ENCODE peak calls at places on chromosomes 12 and 14, in four cellular contexts. K, C, R and Y are unnamed samples.

GRCh38 chr12:7158866-7159600 is 28.9 kb downstream of the CLSTN3 start:
- DNase-seq in K (no peak), C (no peak), R (no peak), Y (no peak)

GRCh38 chr12:12523229-12523628 is 39.4 kb downstream of the DUSP16 start:
- DNase-seq in C (no peak), K (no peak), R (no peak), Y (no peak)

GRCh38 chr12:42981379-42981778 is 391.8 kb upstream of the PRICKLE1 start:
- DNase-seq in C (no peak), R (peak), K (no peak), Y (no peak)

GRCh38 chr14:99802301-99803105 is 9.3 kb downstream of the EML1 start:
- DNase-seq in K (no peak), R (no peak), C (no peak), Y (no peak)

GRCh38 chr12:39764944-39765560 is 145.4 kb upstream of the ABCD2 start:
- DNase-seq in R (peak), C (peak), K (no peak), Y (peak)

GRCh38 chr14:102965282-102965681 is 42.8 kb downstream of the AMN start:
- DNase-seq in R (no peak), C (no peak), K (no peak), Y (no peak)

GRCh38 chr12:9702239-9702638 is 30.7 kb downstream of the CLECL1 start:
- DNase-seq in K (no peak), R (no peak), C (no peak), Y (no peak)

GRCh38 chr12:13811061-13811460 is 170.3 kb downstream of the GRIN2B start:
- DNase-seq in K (no peak), R (no peak), C (no peak), Y (no peak)

GRCh38 chr12:51951843-51952722 is 584 bp downstream of the ACVR1B start:
- DNase-seq in R (no peak), K (peak), C (peak), Y (no peak)

GRCh38 chr14:74400328-74400727 is 25.7 kb downstream of the SYNDIG1L start:
- DNase-seq in R (no peak), C (no peak), K (no peak), Y (no peak)

GRCh38 chr12:67085699-67086098 is 183.5 kb upstream of the CAND1 start:
- DNase-seq in R (no peak), C (no peak), K (no peak), Y (peak)

GRCh38 chr12:127270193-127270592 is 996.8 kb upstream of the TMEM132C start:
- DNase-seq in C (no peak), K (no peak), R (peak), Y (no peak)

GRCh38 chr12:124456652-124457152 is 110.7 kb downstream of the NCOR2 start:
- DNase-seq in R (no peak), K (peak), C (no peak), Y (no peak)

GRCh38 chr12:6570264-6570887 is 2.3 kb upstream of the NOP2 start:
- DNase-seq in R (peak), C (peak), K (no peak), Y (no peak)

GRCh38 chr12:85356596-85357385 is 76.8 kb downstream of the ALX1 start:
- DNase-seq in C (peak), K (no peak), R (no peak), Y (no peak)

GRCh38 chr14:72615511-72616121 is 278.3 kb downstream of the DPF3 start:
- DNase-seq in K (no peak), C (peak), R (peak), Y (no peak)

GRCh38 chr14:102586420-102587119 is 5.9 kb upstream of the RCOR1 start:
- DNase-seq in K (no peak), R (peak), C (no peak), Y (no peak)

GRCh38 chr14:88625671-88626070 is 62.8 kb downstream of the ZC3H14 start:
- DNase-seq in K (no peak), R (no peak), C (no peak), Y (no peak)

GRCh38 chr14:56787530-56787929 is 22.7 kb downstream of the OTX2 start:
- DNase-seq in K (no peak), R (no peak), C (no peak), Y (no peak)

GRCh38 chr12:96034631-96035282 is 630 bp downstream of the LTA4H start:
- DNase-seq in C (peak), R (peak), K (no peak), Y (no peak)

GRCh38 chr12:87054225-87054624 is 798.0 kb upstream of the MGAT4C start:
- DNase-seq in K (no peak), C (no peak), R (no peak), Y (no peak)

GRCh38 chr12:49945394-49946080 is 5.0 kb upstream of the AQP2 start:
- DNase-seq in C (peak), K (peak), R (peak), Y (no peak)

GRCh38 chr14:91288876-91289275 is 44.4 kb upstream of the GPR68 start:
- DNase-seq in K (no peak), C (no peak), R (no peak), Y (no peak)

GRCh38 chr14:102086346-102086971 is 385 bp downstream of the HSP90AA1 start:
- DNase-seq in K (peak), R (peak), C (peak), Y (no peak)

GRCh38 chr12:132270516-132270915 is 58.9 kb downstream of the GALNT9 start:
- DNase-seq in K (no peak), R (no peak), C (no peak), Y (no peak)

GRCh38 chr12:54134395-54134794 is 54.4 kb downstream of the SMUG1 start:
- DNase-seq in K (no peak), C (no peak), R (no peak), Y (no peak)

GRCh38 chr12:43969882-43970281 is 134.0 kb downstream of the TMEM117 start:
- DNase-seq in C (peak), K (no peak), R (peak), Y (no peak)

GRCh38 chr12:12714276-12715001 is 2.7 kb upstream of the CDKN1B start:
- DNase-seq in C (peak), K (peak), R (no peak), Y (no peak)

GRCh38 chr12:43964966-43965365 is 129.1 kb downstream of the TMEM117 start:
- DNase-seq in R (no peak), K (no peak), C (no peak), Y (no peak)

GRCh38 chr14:50875359-50876090 is 3.7 kb downstream of the ABHD12B start:
- DNase-seq in R (peak), C (no peak), K (peak), Y (no peak)

GRCh38 chr12:109202770-109203169 is 86.4 kb downstream of the ACACB start:
- DNase-seq in R (no peak), K (no peak), C (no peak), Y (no peak)

GRCh38 chr12:110582286-110583136 is 607 bp downstream of the PPTC7 start:
- DNase-seq in R (peak), C (peak), K (peak), Y (no peak)

GRCh38 chr12:29320295-29321090 is 60.5 kb downstream of the ERGIC2 start:
- DNase-seq in K (no peak), C (peak), R (peak), Y (no peak)

GRCh38 chr12:64142382-64142781 is 79.7 kb downstream of the KICS2 start:
- DNase-seq in K (no peak), R (no peak), C (no peak), Y (no peak)

GRCh38 chr12:108559748-108560147 is 1.2 kb downstream of the SART3 start:
- DNase-seq in R (no peak), C (no peak), K (no peak), Y (no peak)

GRCh38 chr12:31492599-31493196 is 98.2 kb downstream of the DENND5B start:
- DNase-seq in K (no peak), R (no peak), C (peak), Y (no peak)

GRCh38 chr12:31494455-31494854 is 96.5 kb downstream of the DENND5B start:
- DNase-seq in K (no peak), R (no peak), C (no peak), Y (no peak)

GRCh38 chr12:31491395-31491794 is 99.5 kb downstream of the DENND5B start:
- DNase-seq in C (no peak), R (no peak), K (no peak), Y (peak)

GRCh38 chr12:31488737-31489338 is 102.1 kb downstream of the DENND5B start:
- DNase-seq in R (no peak), K (no peak), C (no peak), Y (no peak)

GRCh38 chr12:31491819-31492598 is 98.9 kb downstream of the DENND5B start:
- DNase-seq in C (peak), K (no peak), R (peak), Y (peak)
- H3K4me3 ChIP-seq in C (no peak), K (no peak), R (no peak), Y (no peak)

GRCh38 chr14:60184597-60185555 is 19.7 kb upstream of the DHRS7 start:
- DNase-seq in K (no peak), R (no peak), C (no peak), Y (no peak)
- TF ChIP-seq CTCF in K (no peak), R (no peak), C (no peak), Y (no peak)

GRCh38 chr12:27973487-27973890 is 956 bp upstream of the PTHLH start:
- DNase-seq in K (no peak), C (no peak), R (no peak), Y (no peak)
- H3K4me3 ChIP-seq in K (no peak), C (no peak), R (no peak), Y (no peak)

GRCh38 chr12:46676396-46676795 is 149.4 kb downstream of the SLC38A4 start:
- DNase-seq in R (no peak), K (no peak), C (no peak), Y (no peak)

GRCh38 chr12:46678441-46678840 is 147.4 kb downstream of the SLC38A4 start:
- DNase-seq in C (no peak), K (no peak), R (no peak), Y (no peak)

GRCh38 chr12:46679754-46680153 is 146.0 kb downstream of the SLC38A4 start:
- DNase-seq in K (no peak), R (no peak), C (no peak), Y (no peak)

GRCh38 chr12:46676797-46677520 is 148.8 kb downstream of the SLC38A4 start:
- DNase-seq in C (no peak), K (no peak), R (peak), Y (no peak)

DNA sequence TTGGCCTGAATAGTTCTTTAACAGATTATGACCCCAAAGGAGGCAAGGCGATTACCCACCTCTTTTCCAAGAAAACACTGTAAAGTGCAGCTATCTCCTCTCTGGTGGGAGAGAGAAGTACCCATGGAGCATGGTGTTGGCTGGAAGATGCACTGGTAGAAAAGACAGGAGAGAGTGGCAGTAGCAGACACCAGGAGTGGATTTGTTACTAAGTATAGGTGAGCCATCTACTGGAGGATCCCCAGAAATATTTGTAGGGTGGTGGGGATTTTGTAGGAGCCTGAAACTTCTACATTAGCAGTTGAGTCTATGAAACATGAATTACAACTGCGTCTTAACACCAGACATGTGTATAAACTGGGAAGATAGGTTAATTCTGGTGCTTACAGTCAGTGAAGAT is 148.0 kb downstream of the SLC38A4 start:
- DNase-seq in K (no peak), R (peak), C (peak), Y (no peak)
- TF ChIP-seq CTCF in K (peak), R (peak), C (no peak), Y (peak)

GRCh38 chr14:61188196-61188595 is 92.9 kb downstream of the TMEM30B start:
- DNase-seq in C (peak), K (peak), R (no peak), Y (no peak)
- H3K4me3 ChIP-seq in C (no peak), K (no peak), R (peak), Y (no peak)

DNA sequence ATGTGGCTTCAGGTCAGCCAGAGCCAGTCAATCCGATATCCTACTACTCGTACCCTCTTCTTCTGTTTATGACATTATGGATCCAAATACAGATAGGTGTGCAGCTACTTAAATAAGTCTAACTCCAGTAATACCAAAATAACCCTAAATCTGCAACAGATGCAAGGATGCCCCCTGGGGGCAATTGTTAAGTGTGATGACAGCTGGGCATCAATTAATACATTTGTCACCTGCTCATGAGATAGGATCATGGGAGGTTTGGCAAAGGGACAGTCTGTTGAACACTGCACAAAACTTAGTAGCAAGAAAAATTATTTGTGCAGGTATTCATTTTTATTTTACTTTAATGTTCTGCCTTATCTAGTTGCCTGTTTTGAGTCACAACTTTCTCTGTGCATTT is 83.2 kb downstream of the SLC38A6 start:
- DNase-seq in K (no peak), R (no peak), C (no peak), Y (no peak)
- TF ChIP-seq CTCF in K (peak), R (no peak), C (no peak), Y (no peak)

GRCh38 chr14:95144849-95145248 is 12.5 kb downstream of the DICER1 start:
- DNase-seq in K (no peak), R (no peak), C (no peak), Y (no peak)

GRCh38 chr14:95141684-95142083 is 15.6 kb downstream of the DICER1 start:
- DNase-seq in R (no peak), K (no peak), C (no peak), Y (peak)

GRCh38 chr14:95146079-95146771 is 11.1 kb downstream of the DICER1 start:
- DNase-seq in C (no peak), K (no peak), R (no peak), Y (no peak)

GRCh38 chr14:95142208-95142607 is 15.1 kb downstream of the DICER1 start:
- DNase-seq in R (no peak), C (no peak), K (no peak), Y (no peak)

GRCh38 chr14:95143813-95144620 is 13.3 kb downstream of the DICER1 start:
- DNase-seq in K (no peak), C (peak), R (peak), Y (no peak)
- H3K4me3 ChIP-seq in K (no peak), C (no peak), R (no peak), Y (peak)

DNA sequence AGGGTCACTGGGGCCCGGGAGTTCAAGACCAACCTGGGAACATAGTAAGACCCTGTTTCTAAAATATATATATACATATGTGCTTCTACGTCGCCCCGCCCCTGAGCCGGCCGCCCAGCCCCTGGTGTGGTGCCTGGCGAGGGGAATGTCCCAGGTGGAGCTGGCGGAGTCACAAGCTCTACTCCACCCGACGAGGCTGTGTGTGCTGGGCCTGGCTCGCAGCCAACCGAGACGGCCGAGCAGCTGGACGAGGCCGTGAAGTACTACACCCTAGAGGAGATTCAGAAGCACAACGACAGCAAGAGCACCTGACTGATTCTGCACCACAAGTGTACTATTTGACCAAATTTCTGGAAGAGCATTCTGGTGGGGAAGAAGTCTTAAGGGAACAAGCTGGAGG is 22.1 kb upstream of the ITPK1 start:
- DNase-seq in K (no peak), C (no peak), R (no peak), Y (no peak)
- TF ChIP-seq CTCF in K (no peak), C (no peak), R (no peak), Y (no peak)

GRCh38 chr12:77720258-77720657 is 110.4 kb upstream of the NAV3 start:
- DNase-seq in C (no peak), R (no peak), K (no peak), Y (no peak)
- H3K4me3 ChIP-seq in C (no peak), R (no peak), K (no peak), Y (no peak)